ENCODE peak calls at places on chromosomes 13 and 19, in four cellular contexts. O is suprapubic skin; V is CD4-positive, alpha-beta T cell; H is RWPE1. I is an unnamed sample.

GRCh38 chr13:19181621-19182485 is at the start of gene TUBA3C:
- DNase-seq in O (peak), V (no peak), H (no peak), I (no peak)

GRCh38 chr13:72204291-72204690 is 337.3 kb upstream of the DACH1 start:
- DNase-seq in O (no peak), V (no peak), H (peak), I (no peak)

GRCh38 chr13:81779896-81780295 is 1439.0 kb upstream of the SPRY2 start:
- DNase-seq in O (no peak), V (no peak), H (no peak), I (no peak)

GRCh38 chr13:27104606-27105005 is 67.0 kb downstream of the USP12 start:
- DNase-seq in O (no peak), V (no peak), H (no peak), I (no peak)

GRCh38 chr13:37070956-37071355 is 11.5 kb upstream of the SUPT20H start:
- DNase-seq in O (no peak), V (no peak), H (no peak), I (no peak)

GRCh38 chr13:97460853-97461252 is 26.9 kb downstream of the RAP2A start:
- DNase-seq in O (no peak), V (no peak), H (no peak), I (no peak)

GRCh38 chr19:39692166-39692565 is 12.1 kb upstream of the LGALS14 start:
- DNase-seq in O (no peak), V (no peak), H (no peak), I (no peak)

GRCh38 chr19:35000647-35001501 is 751 bp downstream of the GRAMD1A start:
- DNase-seq in O (no peak), V (peak), H (no peak), I (peak)

GRCh38 chr13:33058816-33059215 is 42.6 kb downstream of the KL start:
- DNase-seq in O (no peak), V (no peak), H (no peak), I (no peak)

GRCh38 chr19:18308051-18308947 is 14.6 kb downstream of the LSM4 start:
- DNase-seq in O (no peak), V (no peak), H (no peak), I (no peak)

GRCh38 chr13:109500146-109500773 is 286.1 kb downstream of the IRS2 start:
- DNase-seq in O (no peak), V (no peak), H (no peak), I (no peak)

GRCh38 chr13:112346173-112346898 is 29.8 kb upstream of the SPACA7 start:
- DNase-seq in O (no peak), V (no peak), H (no peak), I (no peak)
- TF ChIP-seq CTCF in O (no peak), V (no peak), H (no peak), I (no peak)

GRCh38 chr19:42122691-42123607 is 9.3 kb downstream of the POU2F2 start:
- DNase-seq in O (no peak), V (no peak), H (no peak), I (peak)
- TF ChIP-seq CTCF in O (no peak), V (no peak), H (no peak), I (no peak)

DNA sequence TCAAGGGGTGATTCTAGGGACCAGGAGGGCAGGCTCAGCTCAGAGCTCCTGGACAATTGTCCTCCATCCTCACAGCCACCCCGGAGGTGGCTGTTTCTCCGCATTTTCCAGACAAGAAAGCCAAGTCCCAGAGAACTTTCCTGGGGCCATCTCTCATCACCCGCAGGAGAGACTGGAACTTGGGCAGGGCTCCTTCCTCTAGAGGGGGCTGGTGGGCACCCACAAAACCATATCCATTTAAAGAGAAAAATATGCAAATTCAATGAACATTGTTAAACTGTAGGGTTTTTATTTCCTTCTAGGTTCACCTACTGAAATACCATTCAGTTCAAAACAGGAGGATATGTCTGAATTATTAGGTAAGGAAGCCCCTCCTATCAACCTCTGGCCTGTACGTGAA is 16.6 kb downstream of the SPACA7 start:
- DNase-seq in O (no peak), V (no peak), H (no peak), I (no peak)
- TF ChIP-seq CTCF in O (no peak), V (no peak), H (no peak), I (no peak)

DNA sequence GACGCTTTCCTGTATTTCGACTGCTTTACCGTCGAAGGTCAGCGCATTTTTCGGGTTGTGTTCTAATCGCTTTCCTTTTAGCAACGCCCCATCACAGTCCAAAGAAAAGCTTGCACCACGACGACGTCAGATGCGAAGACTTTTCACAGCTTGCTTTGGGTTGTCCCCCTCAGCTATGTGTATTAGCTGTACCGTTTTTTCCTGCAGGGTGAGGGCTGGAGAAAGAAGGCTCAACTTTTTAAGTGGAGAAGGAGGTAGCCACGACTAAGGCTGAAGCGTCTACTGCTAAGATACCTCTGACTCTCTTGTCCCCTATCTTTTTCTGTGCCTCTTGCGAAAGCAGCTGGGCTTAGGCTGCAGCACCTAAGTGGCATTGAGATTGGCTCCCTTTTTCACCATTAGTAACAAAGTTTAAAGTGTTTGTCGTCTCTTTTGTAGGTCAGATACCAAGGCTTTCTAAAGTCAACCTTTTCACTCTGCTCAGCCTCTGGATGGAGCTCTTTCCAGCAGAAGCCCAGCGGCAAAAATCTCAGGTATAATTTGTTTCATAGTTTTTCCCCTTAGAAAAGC is 793 bp downstream of the CDADC1 start:
- DNase-seq in O (no peak), V (no peak), H (peak), I (no peak)
- TF ChIP-seq CTCF in O (no peak), V (no peak), H (peak), I (no peak)

I was measured in activated B cell treated with CpG ODN at 0.5 μM for 24 hours.